ENCODE peak calls at places on chromosomes 4 and X, in six cellular contexts. T, X, M, L, B and Q are unnamed samples.

GRCh38 chrX:123263246-123263757 is 79.2 kb downstream of the GRIA3 start:
- DNase-seq in T (no peak), X (no peak), M (no peak), L (no peak), B (no peak), Q (no peak)

GRCh38 chr4:2809610-2810180 is 16.8 kb downstream of the SH3BP2 start:
- DNase-seq in T (no peak), X (no peak), M (no peak), L (peak; percentile 50), B (no peak), Q (no peak)

GRCh38 chr4:183098080-183098722 is 856 bp upstream of the WWC2 start:
- DNase-seq in T (peak; percentile 78), X (peak; percentile 50), M (peak; percentile 13), L (peak; percentile 60), B (peak; percentile 71), Q (no peak)

GRCh38 chrX:39907964-39908616 is 189.7 kb downstream of the BCOR start:
- DNase-seq in T (peak; percentile 88), X (peak; percentile 95), M (no peak), L (peak; percentile 87), B (peak; percentile 68), Q (peak; percentile 91)

GRCh38 chrX:135477576-135477975 is 42.9 kb upstream of the INTS6L start:
- DNase-seq in T (peak; percentile 78), X (peak; percentile 49), M (no peak), L (peak; percentile 89), B (peak; percentile 61), Q (peak; percentile 57)

GRCh38 chrX:51641421-51642021 is 22.8 kb upstream of the CENPVL3 start:
- DNase-seq in T (peak; percentile 61), X (peak; percentile 60), M (no peak), L (no peak), B (no peak), Q (peak; percentile 23)

GRCh38 chr4:128810331-128810870 is 901 bp downstream of the JADE1 start:
- DNase-seq in T (peak; percentile 51), X (peak; percentile 46), M (no peak), L (peak; percentile 51), B (peak; percentile 63), Q (peak; percentile 54)

GRCh38 chrX:69987691-69988090 is 62.0 kb downstream of the AWAT2 start:
- DNase-seq in T (no peak), X (no peak), M (no peak), L (no peak), B (no peak), Q (no peak)

GRCh38 chr4:10640535-10641159 is 43.9 kb downstream of the CLNK start:
- DNase-seq in T (no peak), X (no peak), M (no peak), L (no peak), B (no peak), Q (peak; percentile 57)

GRCh38 chrX:3548743-3549441 is 164.6 kb downstream of the PRKX start:
- DNase-seq in T (peak; percentile 73), X (peak; percentile 79), M (no peak), L (no peak), B (no peak), Q (peak; percentile 35)

GRCh38 chr4:57425610-57426009 is 315.4 kb upstream of the IGFBP7 start:
- DNase-seq in T (no peak), X (no peak), M (no peak), L (no peak), B (no peak), Q (peak; percentile 55)

GRCh38 chr4:174749091-174749490 is 80.0 kb downstream of the GLRA3 start:
- DNase-seq in T (no peak), X (no peak), M (no peak), L (no peak), B (no peak), Q (no peak)

GRCh38 chr4:103482471-103482870 is 237.3 kb downstream of the TACR3 start:
- DNase-seq in T (no peak), X (no peak), M (no peak), L (no peak), B (no peak), Q (no peak)

GRCh38 chrX:17464196-17464595 is 89.2 kb downstream of the NHS start:
- DNase-seq in T (no peak), X (peak; percentile 50), M (no peak), L (no peak), B (no peak), Q (peak; percentile 48)

GRCh38 chr4:168524006-168524405 is 27.2 kb downstream of the PALLD start:
- DNase-seq in T (no peak), X (peak; percentile 88), M (no peak), L (no peak), B (no peak), Q (no peak)

GRCh38 chrX:116170444-116170843 is at the start of gene AGTR2:
- DNase-seq in T (no peak), X (no peak), M (no peak), L (no peak), B (no peak), Q (no peak)

GRCh38 chr4:54998991-54999390 is 126.4 kb downstream of the KDR start:
- DNase-seq in T (peak; percentile 40), X (peak; percentile 4), M (no peak), L (no peak), B (no peak), Q (no peak)

GRCh38 chr4:1499465-1499864 is 93.2 kb upstream of the NKX1-1 start:
- DNase-seq in T (no peak), X (no peak), M (no peak), L (no peak), B (no peak), Q (no peak)

GRCh38 chr4:33357121-33357520 is 2637.0 kb downstream of the PCDH7 start:
- DNase-seq in T (no peak), X (no peak), M (no peak), L (no peak), B (no peak), Q (no peak)

GRCh38 chrX:108397627-108398392 is 40.4 kb downstream of the COL4A6 start:
- DNase-seq in T (no peak), X (peak; percentile 4), M (no peak), L (no peak), B (no peak), Q (peak; percentile 86)

GRCh38 chr4:113189546-113189945 is 140.1 kb downstream of the ANK2 start:
- DNase-seq in T (no peak), X (no peak), M (no peak), L (no peak), B (no peak), Q (no peak)

GRCh38 chr4:116217781-116218180 is 867.6 kb downstream of the TRAM1L1 start:
- DNase-seq in T (no peak), X (no peak), M (no peak), L (no peak), B (no peak), Q (peak; percentile 79)

GRCh38 chrX:101417981-101418841 is 10.2 kb downstream of the HNRNPH2 start:
- DNase-seq in T (peak; percentile 54), X (no peak), M (peak; percentile 20), L (peak; percentile 56), B (no peak), Q (no peak)

DNA sequence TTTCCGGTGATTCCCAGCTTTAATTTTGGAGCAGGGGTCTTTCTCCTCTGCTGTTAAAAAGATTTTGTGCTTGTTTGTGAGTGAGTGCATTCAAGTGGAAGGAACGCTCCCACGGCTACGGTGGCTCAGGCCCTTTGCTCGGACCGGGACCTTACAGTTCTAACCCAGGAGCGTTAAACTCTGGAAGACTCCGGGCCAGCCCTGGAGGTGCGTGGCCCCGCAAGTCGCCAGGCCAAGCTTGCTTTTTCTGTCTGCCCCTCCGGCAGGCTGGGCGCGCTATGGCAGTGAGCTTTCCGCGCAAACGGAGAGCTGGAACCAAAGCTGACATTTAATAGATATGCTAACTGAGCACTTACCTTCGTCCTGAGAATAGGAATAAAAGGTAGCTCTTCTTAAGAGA is 18.3 kb upstream of the PITX2 start:
- DNase-seq in T (no peak), X (no peak), M (no peak), L (no peak), B (no peak), Q (no peak)
- H3K27me3 ChIP-seq in T (peaks cover 50% of the 10 kb centered on the region), X (peaks cover 67% of the 10 kb centered on the region), M (peaks cover 6% of the 10 kb centered on the region), L (peaks cover 43% of the 10 kb centered on the region), B (peaks cover 34% of the 10 kb centered on the region), Q (no peaks in the 10 kb centered on the region)

GRCh38 chr4:8435656-8436121 is 4.8 kb downstream of the ACOX3 start:
- DNase-seq in T (no peak), X (peak; percentile 15), M (no peak), L (peak; percentile 74), B (no peak), Q (no peak)
- H3K4me1 ChIP-seq in T (no peaks in the 10 kb centered on the region), X (peaks cover 9% of the 10 kb centered on the region), M (peaks cover 22% of the 10 kb centered on the region), L (peaks cover 57% of the 10 kb centered on the region), B (no peaks in the 10 kb centered on the region), Q (peaks cover 25% of the 10 kb centered on the region)

DNA sequence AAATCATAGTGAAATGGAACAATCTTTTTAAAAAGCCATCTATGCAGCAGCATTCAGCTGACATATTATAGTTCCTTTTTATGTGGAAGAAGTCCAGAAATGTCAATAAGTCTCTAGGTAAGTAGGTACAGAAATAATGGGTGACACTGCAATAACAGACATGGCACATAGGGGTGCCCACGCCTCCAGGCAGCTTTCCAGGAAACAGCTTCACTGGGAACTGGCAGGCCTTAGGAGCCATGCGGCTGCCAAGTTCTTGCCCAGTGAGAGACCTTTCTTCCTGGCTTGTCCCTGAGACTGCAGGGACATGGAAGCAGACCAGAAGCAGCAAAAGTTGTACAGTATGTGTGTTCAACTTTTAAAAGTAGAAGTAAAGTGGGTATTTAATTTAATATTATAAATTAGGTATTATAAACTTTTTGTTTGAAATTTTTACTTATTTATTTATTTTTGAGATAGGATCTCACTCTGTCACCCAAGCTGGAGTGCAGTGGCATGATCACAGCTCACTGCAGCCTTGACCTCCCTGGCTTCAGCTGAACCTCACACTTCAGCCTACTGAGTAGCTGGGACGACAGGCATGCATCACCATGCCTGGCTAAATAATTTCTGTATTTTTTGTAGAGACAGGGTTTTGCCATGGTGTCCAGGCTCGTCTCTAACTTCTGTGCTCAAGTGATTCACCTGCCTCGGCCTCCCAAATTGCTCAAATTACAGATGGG is 12.1 kb upstream of the ETNPPL start:
- DNase-seq in T (no peak), X (no peak), M (no peak), L (peak; percentile 85), B (no peak), Q (no peak)
- H3K27ac ChIP-seq in T (no peak overlapping the region), X (no peak overlapping the region), M (no peak overlapping the region), L (no peak overlapping the region), B (peak overlapping the region; percentile 56), Q (no peak overlapping the region)

GRCh38 chr4:185209031-185209851 is at the start of gene SNX25:
- DNase-seq in T (peak; percentile 95), X (peak; percentile 65), M (peak; percentile 77), L (peak; percentile 93), B (peak; percentile 82), Q (peak; percentile 38)
- H3K27me3 ChIP-seq in T (no peaks in the 10 kb centered on the region), X (no peaks in the 10 kb centered on the region), M (no peaks in the 10 kb centered on the region), L (no peaks in the 10 kb centered on the region), B (no peaks in the 10 kb centered on the region), Q (no peaks in the 10 kb centered on the region)